ENCODE peak calls at places on chromosomes 1 and 21, in eight cellular contexts. D is Kasumi-1, G is NCI-H1930, Z is non-pigmented ciliary epithelial cell, N is HCT116, I is AG08396, V is GOT3, M is iPS-NIHi11. W is an unnamed sample.
A peak's percentile ranks its signal among the peaks of the same experiment; 100 is the strongest.

GRCh38 chr1:21775985-21776562 is 6.9 kb downstream of the USP48 start:
- DNase-seq in V (no peak), D (no peak), M (no peak), Z (no peak), N (no peak), I (peak; percentile 33), G (no peak), W (peak; percentile 91)

GRCh38 chr1:160083968-160084770 is 2.8 kb downstream of the KCNJ9 start:
- DNase-seq in I (peak; percentile 38), G (peak; percentile 74), D (no peak), M (peak; percentile 89), V (no peak), N (peak; percentile 48), Z (no peak), W (peak; percentile 31)

GRCh38 chr1:177945943-177946650 is 23.8 kb downstream of the SEC16B start:
- DNase-seq in D (peak; percentile 64), I (peak; percentile 67), N (peak; percentile 44), Z (no peak), G (peak; percentile 25), M (peak; percentile 79), V (no peak), W (peak; percentile 62)

GRCh38 chr1:180642781-180643180 is 11.0 kb downstream of the XPR1 start:
- DNase-seq in D (no peak), M (no peak), V (no peak), G (no peak), I (no peak), Z (no peak), N (no peak), W (no peak)

GRCh38 chr1:226870323-226871046 is at the start of gene PSEN2:
- DNase-seq in M (peak; percentile 88), Z (no peak), I (peak; percentile 87), V (peak; percentile 87), G (peak; percentile 24), D (peak; percentile 7), N (peak; percentile 26), W (peak; percentile 34)

GRCh38 chr21:36125513-36126121 is 9.3 kb upstream of the CBR3 start:
- DNase-seq in G (no peak), D (peak; percentile 52), N (no peak), Z (no peak), I (peak; percentile 60), V (no peak), M (peak; percentile 45), W (peak; percentile 69)

GRCh38 chr1:96710708-96711477 is 10.7 kb upstream of the PTBP2 start:
- DNase-seq in N (no peak), Z (no peak), D (no peak), I (peak; percentile 12), V (no peak), M (no peak), G (no peak), W (peak; percentile 85)

GRCh38 chr1:21084111-21084510 is 92.6 kb downstream of the EIF4G3 start:
- DNase-seq in G (no peak), D (no peak), V (no peak), N (no peak), Z (no peak), I (no peak), M (no peak), W (no peak)

GRCh38 chr1:30902653-30903290 is 5.8 kb downstream of the SDC3 start:
- DNase-seq in V (no peak), N (no peak), M (no peak), D (no peak), Z (no peak), G (no peak), I (no peak), W (no peak)

GRCh38 chr1:204343247-204343646 is 16.5 kb downstream of the PLEKHA6 start:
- DNase-seq in G (no peak), V (no peak), Z (no peak), D (no peak), N (no peak), M (no peak), I (no peak), W (no peak)